ENCODE peak calls at places on chromosomes 4 and X, in ten cellular contexts. W, H, X, Y, E, R, Z, M, J and B are unnamed samples.

GRCh38 chr4:108335081-108335480 is 166.3 kb upstream of the LEF1 start:
- DNase-seq in Z (no peak), W (no peak), M (no peak), H (no peak), E (no peak), J (no peak), R (no peak), X (no peak), Y (no peak), B (no peak)

GRCh38 chr4:1081689-1082040 is 31.7 kb downstream of the RNF212 start:
- DNase-seq in R (no peak), E (peak; percentile 19), J (no peak), W (no peak), M (no peak), Z (no peak), Y (peak; percentile 79), H (peak; percentile 29), X (no peak), B (no peak)

GRCh38 chr4:67762091-67762490 is 7.9 kb upstream of the GNRHR start:
- DNase-seq in Y (peak; percentile 43), J (no peak), M (peak; percentile 6), R (no peak), E (peak; percentile 39), Z (no peak), X (no peak), W (no peak), H (peak; percentile 64), B (no peak)

GRCh38 chrX:77160301-77160700 is 286.9 kb upstream of the FGF16 start:
- DNase-seq in W (no peak), E (no peak), Y (no peak), M (peak; percentile 1), X (no peak), H (no peak), R (no peak), J (peak; percentile 25), Z (peak; percentile 27), B (no peak)

GRCh38 chrX:83469551-83469950 is 38.5 kb upstream of the POU3F4 start:
- DNase-seq in E (no peak), W (no peak), Z (peak; percentile 31), X (no peak), Y (peak; percentile 5), H (peak; percentile 1), J (peak; percentile 66), R (no peak), M (no peak), B (no peak)

GRCh38 chrX:8844157-8844556 is 43.0 kb upstream of the FAM9A start:
- DNase-seq in W (no peak), Z (no peak), J (no peak), E (no peak), M (no peak), X (no peak), R (no peak), H (no peak), Y (no peak), B (no peak)

GRCh38 chr4:41257901-41258300 is 1.2 kb downstream of the UCHL1 start:
- DNase-seq in J (no peak), R (no peak), Z (no peak), W (no peak), E (no peak), X (no peak), H (peak; percentile 3), M (no peak), Y (no peak), B (no peak)

GRCh38 chr4:20028694-20029093 is 223.0 kb upstream of the SLIT2 start:
- DNase-seq in Z (no peak), Y (peak; percentile 53), E (no peak), H (peak; percentile 65), J (no peak), W (no peak), M (no peak), R (no peak), X (no peak), B (no peak)

GRCh38 chr4:153785830-153786721 is 2.8 kb downstream of the SFRP2 start:
- DNase-seq in E (peak; percentile 63), M (no peak), H (peak; percentile 59), X (no peak), Y (peak; percentile 70), R (no peak), W (no peak), Z (no peak), J (peak; percentile 28), B (no peak)

GRCh38 chr4:122341906-122342305 is 36.9 kb upstream of the ADAD1 start:
- DNase-seq in J (no peak), R (no peak), H (peak; percentile 81), M (no peak), W (no peak), Z (no peak), Y (peak; percentile 72), X (no peak), E (peak; percentile 88), B (no peak)

DNA sequence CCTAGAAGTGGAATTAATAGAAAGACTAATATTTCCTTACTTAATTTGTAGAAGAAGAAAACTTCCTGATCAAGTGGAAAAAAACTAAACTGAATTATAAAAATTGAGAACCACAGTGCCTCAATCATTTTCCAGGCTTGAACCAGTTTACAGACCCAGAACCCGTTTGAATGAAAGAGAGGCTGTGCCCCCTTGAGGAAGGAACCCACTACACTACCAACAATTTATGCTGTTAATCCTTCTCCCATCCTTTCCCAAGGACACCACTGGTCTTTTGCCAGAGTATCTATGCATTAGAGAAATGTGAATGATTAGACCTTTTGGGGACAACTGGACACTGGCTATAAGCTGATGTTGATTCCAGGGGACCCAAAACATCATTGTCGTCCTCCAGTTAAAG is 842.6 kb downstream of the TECRL start:
- DNase-seq in R (no peak), X (no peak), J (no peak), E (no peak), M (no peak), Y (no peak), W (no peak), H (no peak), Z (no peak), B (no peak)
- TF ChIP-seq CTCF in R (no peak), X (no peak), J (no peak), E (no peak), M (no peak), Y (no peak), W (no peak), H (no peak), Z (no peak), B (no peak)

GRCh38 chr4:173231916-173232315 is 63.3 kb downstream of the GALNT7 start:
- DNase-seq in H (peak; percentile 49), Z (no peak), Y (peak; percentile 22), M (no peak), X (no peak), J (no peak), R (no peak), E (peak; percentile 6), W (no peak), B (no peak)
- TF ChIP-seq CTCF in H (peak; percentile 45), Z (no peak), Y (peak; percentile 18), M (no peak), X (no peak), J (peak; percentile 53), R (peak; percentile 58), E (peak; percentile 40), W (peak; percentile 47), B (no peak)

DNA sequence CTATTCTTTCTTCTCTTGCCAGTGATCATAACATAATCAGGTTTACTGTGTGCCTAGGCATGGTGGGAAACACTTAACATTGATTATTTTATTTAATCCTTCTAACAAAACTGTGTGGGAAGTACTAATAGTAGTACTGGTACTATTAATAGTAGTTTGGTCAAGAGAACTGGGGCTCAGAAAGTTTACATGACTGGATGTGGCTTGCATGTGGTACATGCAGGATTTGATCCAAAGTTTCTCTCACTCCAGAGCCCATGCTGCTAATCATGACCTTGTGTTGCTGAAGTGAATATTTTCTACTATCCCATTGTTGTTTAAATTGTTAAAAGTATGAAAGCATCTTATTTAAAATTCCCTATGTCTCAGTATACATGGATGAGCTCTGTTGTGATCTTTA is 78.4 kb downstream of the TMEM164 start:
- DNase-seq in X (no peak), J (no peak), W (no peak), Z (no peak), H (peak; percentile 4), M (no peak), E (no peak), R (no peak), Y (no peak), B (no peak)
- TF ChIP-seq CTCF in X (no peak), J (no peak), W (no peak), Z (no peak), H (no peak), M (no peak), E (no peak), R (no peak), Y (no peak), B (no peak)

GRCh38 chr4:3340038-3340702 is 47.3 kb downstream of the RGS12 start:
- DNase-seq in H (no peak), X (no peak), W (no peak), M (no peak), E (no peak), R (peak; percentile 79), Y (no peak), Z (no peak), J (no peak), B (no peak)

GRCh38 chr4:3341760-3342159 is 48.9 kb downstream of the RGS12 start:
- DNase-seq in M (no peak), E (no peak), Y (no peak), W (no peak), J (no peak), H (no peak), X (no peak), R (peak; percentile 63), Z (no peak), B (no peak)

GRCh38 chr4:3342182-3342854 is 49.5 kb downstream of the RGS12 start:
- DNase-seq in R (peak; percentile 81), M (no peak), E (peak; percentile 51), W (no peak), Z (no peak), J (no peak), H (peak; percentile 72), Y (peak; percentile 80), X (no peak), B (no peak)

GRCh38 chr4:3339566-3339965 is 46.7 kb downstream of the RGS12 start:
- DNase-seq in M (no peak), J (no peak), W (no peak), R (peak; percentile 68), Y (no peak), X (no peak), E (no peak), H (no peak), Z (no peak), B (no peak)

GRCh38 chr4:3340703-3341088 is 47.9 kb downstream of the RGS12 start:
- DNase-seq in X (no peak), J (no peak), Y (no peak), Z (no peak), E (no peak), M (no peak), W (no peak), R (peak; percentile 77), H (no peak), B (no peak)
- TF ChIP-seq CTCF in X (no peak), J (no peak), Y (no peak), Z (no peak), E (no peak), M (no peak), W (peak; percentile 54), R (no peak), H (no peak), B (no peak)

DNA sequence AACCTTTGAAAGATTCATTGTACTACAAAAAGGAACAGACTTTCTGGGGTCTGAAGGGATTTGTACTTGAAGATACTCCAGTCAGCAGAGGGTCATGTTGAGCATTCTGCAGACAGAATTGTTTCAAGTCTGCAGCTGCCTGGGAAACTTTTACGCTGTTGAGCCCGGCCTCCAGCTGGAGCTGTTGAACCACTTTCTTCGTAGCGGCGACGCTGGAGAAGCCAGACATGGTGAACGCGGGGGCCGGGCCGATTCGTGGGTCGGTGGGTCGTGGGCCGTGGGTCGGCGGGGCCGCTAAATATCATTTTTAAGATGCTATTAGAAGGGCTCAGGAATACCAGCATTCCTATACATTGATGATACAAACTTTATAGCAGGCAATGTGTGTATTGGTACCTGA is 12.0 kb upstream of the RTL9 start:
- DNase-seq in J (no peak), W (no peak), X (no peak), R (no peak), Y (no peak), E (peak; percentile 11), M (no peak), H (peak; percentile 11), Z (peak; percentile 3), B (no peak)
- TF ChIP-seq CTCF in J (no peak), W (peak; percentile 25), X (no peak), R (peak; percentile 25), Y (no peak), E (peak; percentile 29), M (no peak), H (peak; percentile 12), Z (no peak), B (no peak)